ENCODE peak calls at places on chromosome 14, in four cellular contexts. J is spleen, Q is GM23338, P is breast epithelium. Y is an unnamed sample.

GRCh38 chr14:99177046-99177655 is 94.8 kb downstream of the BCL11B start:
- DNase-seq in J (no peak), Q (no peak), P (peak; percentile 17), Y (no peak)

GRCh38 chr14:106378191-106378590 is 851.8 kb downstream of the TMEM121 start:
- DNase-seq in J (no peak), Q (no peak), P (no peak), Y (no peak)

GRCh38 chr14:81220488-81220766 is 332 bp downstream of the GTF2A1 start:
- DNase-seq in J (no peak), Q (no peak), P (no peak), Y (no peak)

GRCh38 chr14:76376001-76376404 is at the start of gene ESRRB:
- DNase-seq in J (no peak), Q (peak; percentile 84), P (no peak), Y (no peak)

GRCh38 chr14:104551851-104552737 is 27.5 kb upstream of the C14orf180 start:
- DNase-seq in J (peak; percentile 67), Q (no peak), P (peak; percentile 49), Y (no peak)

GRCh38 chr14:22982013-22982476 is 306 bp downstream of the AJUBA start:
- DNase-seq in J (no peak), Q (peak; percentile 65), P (no peak), Y (no peak)

GRCh38 chr14:100533647-100534485 is 53.4 kb downstream of the BEGAIN start:
- DNase-seq in J (peak; percentile 88), Q (no peak), P (peak; percentile 53), Y (peak; percentile 25)

GRCh38 chr14:104100171-104101085 is 14.9 kb downstream of the ASPG start:
- DNase-seq in J (peak; percentile 66), Q (no peak), P (peak; percentile 51), Y (no peak)

GRCh38 chr14:65238456-65238855 is 136.1 kb upstream of the MAX start:
- DNase-seq in J (no peak), Q (no peak), P (no peak), Y (no peak)

GRCh38 chr14:57382283-57382682 is 8.1 kb upstream of the NAA30 start:
- DNase-seq in J (no peak), Q (no peak), P (no peak), Y (no peak)

GRCh38 chr14:29799718-29800117 is 127.9 kb downstream of the PRKD1 start:
- DNase-seq in J (no peak), Q (no peak), P (no peak), Y (no peak)

GRCh38 chr14:93713726-93714405 is 74.4 kb downstream of the PRIMA1 start:
- DNase-seq in J (peak; percentile 61), Q (no peak), P (no peak), Y (no peak)

GRCh38 chr14:92397140-92397815 is 74.3 kb downstream of the SLC24A4 start:
- DNase-seq in J (no peak), Q (no peak), P (no peak), Y (no peak)

GRCh38 chr14:20332946-20333782 is at the start of gene CCNB1IP1:
- DNase-seq in J (no peak), Q (peak; percentile 97), P (no peak), Y (peak; percentile 44)

GRCh38 chr14:102911991-102912761 is 10.3 kb upstream of the AMN start:
- DNase-seq in J (peak; percentile 69), Q (no peak), P (no peak), Y (no peak)

GRCh38 chr14:105865266-105865903 is 339.0 kb downstream of the TMEM121 start:
- DNase-seq in J (peak; percentile 72), Q (no peak), P (peak; percentile 45), Y (peak; percentile 20)

GRCh38 chr14:31261859-31262739 is 54.5 kb upstream of the HECTD1 start:
- DNase-seq in J (no peak), Q (no peak), P (no peak), Y (peak; percentile 75)

GRCh38 chr14:31265701-31266398 is 58.3 kb upstream of the HECTD1 start:
- DNase-seq in J (no peak), Q (no peak), P (no peak), Y (peak; percentile 66)

GRCh38 chr14:31261523-31261858 is 53.9 kb upstream of the HECTD1 start:
- DNase-seq in J (no peak), Q (no peak), P (no peak), Y (no peak)

GRCh38 chr14:31266437-31267331 is 59.1 kb upstream of the HECTD1 start:
- DNase-seq in J (no peak), Q (no peak), P (no peak), Y (no peak)

DNA sequence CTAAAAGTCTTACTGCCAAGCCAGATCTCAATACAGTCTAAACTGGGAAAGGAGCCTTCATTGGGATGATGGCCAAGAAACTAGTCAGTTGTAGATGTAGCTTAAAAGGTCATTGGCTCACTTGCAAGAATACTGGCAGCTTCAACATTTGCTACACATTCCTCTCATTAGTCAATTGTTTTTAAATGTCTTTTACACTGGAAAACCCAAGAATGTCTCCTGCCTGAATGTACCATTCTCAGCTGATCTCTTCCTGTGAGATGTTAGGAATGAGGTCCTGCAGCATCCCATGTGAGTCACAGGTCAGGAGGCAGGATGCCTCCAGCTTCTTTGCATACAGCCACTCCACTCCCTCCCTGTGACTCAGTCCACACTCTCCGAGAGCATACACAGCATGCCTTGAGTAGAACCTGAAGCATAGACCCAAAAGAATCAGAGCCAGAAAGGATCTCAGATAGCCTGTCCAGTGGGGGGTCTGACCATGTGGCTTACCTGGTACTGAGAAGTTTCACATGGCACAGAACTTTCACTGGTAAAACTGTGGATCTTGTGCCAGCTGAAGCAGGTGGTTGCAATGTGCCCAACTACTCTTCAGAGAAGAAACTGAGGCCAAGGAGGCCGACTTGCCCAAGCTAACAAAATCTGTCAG is 56.0 kb upstream of the HECTD1 start:
- DNase-seq in J (no peak), Q (no peak), P (no peak), Y (peak; percentile 54)
- H3K27ac ChIP-seq in J (no peak overlapping the region), Q (no peak overlapping the region), P (peak overlapping the region; percentile 52), Y (peak overlapping the region; percentile 85)

GRCh38 chr14:60226296-60226695 is 22.7 kb upstream of the PPM1A start:
- DNase-seq in J (no peak), Q (no peak), P (no peak), Y (no peak)
- TF ChIP-seq POLR2AphosphoS5 in J (no peak), Q (no peak), P (no peak), Y (no peak)

GRCh38 chr14:68650403-68650994 is 142.4 kb downstream of the ZFP36L1 start:
- DNase-seq in J (no peak), Q (no peak), P (no peak), Y (no peak)
- H3K27ac ChIP-seq in J (no peak overlapping the region), Q (no peak overlapping the region), P (peak overlapping the region; percentile 76), Y (peak overlapping the region; percentile 78)

GRCh38 chr14:55053018-55053417 is 1.6 kb downstream of the MAPK1IP1L start:
- DNase-seq in J (no peak), Q (no peak), P (no peak), Y (no peak)
- TF ChIP-seq POLR2AphosphoS5 in J (no peak), Q (no peak), P (no peak), Y (no peak)

DNA sequence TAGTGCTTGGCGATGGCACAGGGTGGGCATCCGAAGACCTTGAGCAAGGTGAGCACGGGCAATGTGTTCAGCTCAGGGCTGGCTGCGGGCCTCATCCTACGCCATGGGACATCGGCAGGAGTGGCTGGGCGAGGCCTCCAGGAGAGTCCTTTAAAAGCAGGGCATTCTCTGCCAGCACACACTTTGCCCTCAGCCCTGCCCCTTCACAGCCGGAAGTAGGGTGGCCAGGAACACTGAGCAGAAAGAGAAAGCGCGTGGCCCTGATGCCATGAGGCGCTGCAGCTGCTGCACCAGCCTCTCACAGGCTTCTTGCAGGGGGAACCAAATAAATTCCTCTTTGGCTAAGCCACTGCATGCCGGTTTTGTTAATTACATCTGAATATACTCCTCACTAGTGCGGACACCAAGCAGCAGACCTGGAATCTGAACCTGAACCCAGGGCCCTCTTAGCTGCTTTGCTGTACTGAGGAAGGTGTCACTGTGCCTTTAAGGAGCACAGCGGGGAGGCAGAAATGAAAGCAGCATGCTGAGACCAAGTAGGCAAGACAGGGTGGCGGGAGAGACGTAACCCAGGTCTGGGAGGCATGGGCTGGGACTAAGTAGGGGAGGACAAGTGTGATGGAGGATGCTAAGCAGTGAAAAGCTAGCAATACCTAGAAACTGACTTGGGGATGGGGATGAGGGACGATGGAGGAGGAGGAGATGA is 155.2 kb downstream of the TTC7B start:
- DNase-seq in J (no peak), Q (peak; percentile 50), P (no peak), Y (peak; percentile 70)
- H3K27ac ChIP-seq in J (no peak overlapping the region), Q (no peak overlapping the region), P (no peak overlapping the region), Y (peak overlapping the region; percentile 0)

DNA sequence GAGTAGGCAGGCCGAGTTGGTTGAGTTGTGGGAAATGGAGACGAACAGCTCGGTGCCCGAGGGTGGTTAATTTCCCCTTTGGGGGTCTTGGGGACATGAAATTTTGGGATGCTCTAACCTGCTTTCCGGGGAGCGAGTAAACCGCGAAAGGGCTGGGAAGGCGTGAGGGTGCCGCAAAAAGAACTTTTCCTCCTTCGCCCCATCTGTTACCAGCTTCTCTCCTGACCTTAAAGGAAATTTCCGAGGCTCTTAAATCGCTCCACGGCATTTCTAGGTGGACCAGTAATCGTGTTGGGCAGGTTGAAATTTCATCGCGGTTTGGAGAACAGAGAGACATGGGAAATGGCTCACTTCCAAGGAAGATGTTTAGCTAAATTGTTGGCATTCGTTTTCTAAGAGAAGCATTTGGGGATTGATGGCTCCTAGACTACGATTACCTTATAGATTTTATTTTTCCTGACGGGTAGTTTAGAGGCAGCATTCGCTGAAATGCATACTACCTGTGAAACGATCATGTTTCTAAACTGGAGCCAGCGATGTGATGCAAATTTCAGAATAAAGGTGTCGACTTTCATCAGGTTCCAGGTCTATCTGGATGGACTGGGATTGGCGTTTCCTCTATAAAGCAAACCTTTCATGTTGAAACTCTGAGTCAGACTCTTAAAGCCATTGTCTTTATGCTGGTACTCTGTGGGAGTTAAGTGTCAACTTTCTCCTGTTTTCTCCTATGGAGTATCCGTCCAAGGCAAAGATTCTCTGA is 414.5 kb downstream of the PCNX1 start:
- DNase-seq in J (no peak), Q (peak; percentile 89), P (no peak), Y (no peak)
- TF ChIP-seq POLR2AphosphoS5 in J (no peak), Q (no peak), P (no peak), Y (no peak)